ENCODE peak calls at places on chromosome X, in six cellular contexts. One of them, this sample, is unnamed.

GRCh38 chrX:136574548-136574947 is 42.5 kb downstream of the VGLL1 start:
- DNase-seq in HS-5: no peak
- DNase-seq in DMS 273 treated with DMSO at 0.1 percent for 48 hours: no peak
- DNase-seq in stromal cell of bone marrow: no peak
- DNase-seq in midbrain: no peak
- DNase-seq in GDM1: no peak
- DNase-seq in this sample: no peak

GRCh38 chrX:105331244-105331643 is 110.8 kb upstream of the TEX13A start:
- DNase-seq in HS-5: peak; percentile 52
- DNase-seq in DMS 273 treated with DMSO at 0.1 percent for 48 hours: no peak
- DNase-seq in stromal cell of bone marrow: peak; percentile 27
- DNase-seq in midbrain: no peak
- DNase-seq in GDM1: no peak
- DNase-seq in this sample: peak; percentile 75

GRCh38 chrX:2397229-2397628 is 103.5 kb downstream of the DHRSX start:
- DNase-seq in HS-5: no peak
- DNase-seq in DMS 273 treated with DMSO at 0.1 percent for 48 hours: no peak
- DNase-seq in stromal cell of bone marrow: no peak
- DNase-seq in midbrain: no peak
- DNase-seq in GDM1: no peak
- DNase-seq in this sample: no peak

GRCh38 chrX:51568586-51568985 is 50.1 kb downstream of the CENPVL3 start:
- DNase-seq in HS-5: peak; percentile 47
- DNase-seq in DMS 273 treated with DMSO at 0.1 percent for 48 hours: no peak
- DNase-seq in stromal cell of bone marrow: peak; percentile 17
- DNase-seq in midbrain: no peak
- DNase-seq in GDM1: no peak
- DNase-seq in this sample: no peak

GRCh38 chrX:78029663-78030062 is 60.2 kb upstream of the PGAM4 start:
- DNase-seq in HS-5: no peak
- DNase-seq in DMS 273 treated with DMSO at 0.1 percent for 48 hours: no peak
- DNase-seq in stromal cell of bone marrow: peak; percentile 6
- DNase-seq in midbrain: peak; percentile 45
- DNase-seq in GDM1: no peak
- DNase-seq in this sample: peak; percentile 3

GRCh38 chrX:48890296-48890925 is 7.2 kb downstream of the TIMM17B start:
- DNase-seq in HS-5: no peak
- DNase-seq in DMS 273 treated with DMSO at 0.1 percent for 48 hours: no peak
- DNase-seq in stromal cell of bone marrow: no peak
- DNase-seq in midbrain: no peak
- DNase-seq in GDM1: no peak
- DNase-seq in this sample: no peak

GRCh38 chrX:150700107-150700506 is 6.9 kb downstream of the MTMR1 start:
- DNase-seq in HS-5: no peak
- DNase-seq in DMS 273 treated with DMSO at 0.1 percent for 48 hours: no peak
- DNase-seq in stromal cell of bone marrow: no peak
- DNase-seq in midbrain: no peak
- DNase-seq in GDM1: no peak
- DNase-seq in this sample: no peak

GRCh38 chrX:13189380-13189779 is 130.5 kb downstream of the ATXN3L start:
- DNase-seq in HS-5: no peak
- DNase-seq in DMS 273 treated with DMSO at 0.1 percent for 48 hours: no peak
- DNase-seq in stromal cell of bone marrow: no peak
- DNase-seq in midbrain: no peak
- DNase-seq in GDM1: no peak
- DNase-seq in this sample: no peak

GRCh38 chrX:111270339-111270738 is at the start of gene CAPN6:
- DNase-seq in HS-5: no peak
- DNase-seq in DMS 273 treated with DMSO at 0.1 percent for 48 hours: no peak
- DNase-seq in stromal cell of bone marrow: peak; percentile 4
- DNase-seq in midbrain: no peak
- DNase-seq in GDM1: no peak
- DNase-seq in this sample: no peak

GRCh38 chrX:46574337-46574940 is 874 bp downstream of the CHST7 start:
- DNase-seq in HS-5: no peak
- DNase-seq in DMS 273 treated with DMSO at 0.1 percent for 48 hours: no peak
- DNase-seq in stromal cell of bone marrow: no peak
- DNase-seq in midbrain: no peak
- DNase-seq in GDM1: no peak
- DNase-seq in this sample: no peak

GRCh38 chrX:30302957-30303356 is 6.2 kb downstream of the NR0B1 start:
- DNase-seq in HS-5: no peak
- DNase-seq in DMS 273 treated with DMSO at 0.1 percent for 48 hours: no peak
- DNase-seq in stromal cell of bone marrow: no peak
- DNase-seq in midbrain: peak; percentile 17
- DNase-seq in GDM1: no peak
- DNase-seq in this sample: no peak

GRCh38 chrX:45745479-45745878 is 544.8 kb upstream of the DIPK2B start:
- DNase-seq in HS-5: no peak
- DNase-seq in DMS 273 treated with DMSO at 0.1 percent for 48 hours: no peak
- DNase-seq in stromal cell of bone marrow: no peak
- DNase-seq in midbrain: no peak
- DNase-seq in GDM1: no peak
- DNase-seq in this sample: no peak

GRCh38 chrX:119753001-119753400 is 5.4 kb upstream of the SOWAHD start:
- DNase-seq in HS-5: no peak
- DNase-seq in DMS 273 treated with DMSO at 0.1 percent for 48 hours: no peak
- DNase-seq in stromal cell of bone marrow: no peak
- DNase-seq in midbrain: no peak
- DNase-seq in GDM1: no peak
- DNase-seq in this sample: no peak

GRCh38 chrX:152206426-152206825 is 68.0 kb upstream of the MAGEA10 start:
- DNase-seq in HS-5: no peak
- DNase-seq in DMS 273 treated with DMSO at 0.1 percent for 48 hours: no peak
- DNase-seq in stromal cell of bone marrow: no peak
- DNase-seq in midbrain: no peak
- DNase-seq in GDM1: no peak
- DNase-seq in this sample: no peak

GRCh38 chrX:148552775-148553174 is 52.4 kb downstream of the AFF2 start:
- DNase-seq in HS-5: no peak
- DNase-seq in DMS 273 treated with DMSO at 0.1 percent for 48 hours: no peak
- DNase-seq in stromal cell of bone marrow: no peak
- DNase-seq in midbrain: no peak
- DNase-seq in GDM1: no peak
- DNase-seq in this sample: no peak

GRCh38 chrX:48475295-48475694 is 704 bp upstream of the FTSJ1 start:
- DNase-seq in HS-5: no peak
- DNase-seq in DMS 273 treated with DMSO at 0.1 percent for 48 hours: no peak
- DNase-seq in stromal cell of bone marrow: no peak
- DNase-seq in midbrain: no peak
- DNase-seq in GDM1: no peak
- DNase-seq in this sample: no peak

GRCh38 chrX:23694606-23695005 is 27.3 kb downstream of the PRDX4 start:
- DNase-seq in HS-5: peak; percentile 4
- DNase-seq in DMS 273 treated with DMSO at 0.1 percent for 48 hours: no peak
- DNase-seq in stromal cell of bone marrow: peak; percentile 30
- DNase-seq in midbrain: peak; percentile 55
- DNase-seq in GDM1: peak; percentile 3
- DNase-seq in this sample: peak; percentile 41

GRCh38 chrX:137052641-137053235 is 18.9 kb upstream of the GPR101 start:
- DNase-seq in HS-5: no peak
- DNase-seq in DMS 273 treated with DMSO at 0.1 percent for 48 hours: no peak
- DNase-seq in stromal cell of bone marrow: no peak
- DNase-seq in midbrain: no peak
- DNase-seq in GDM1: no peak
- DNase-seq in this sample: no peak

This sample was measured in astrocyte of the cerebellum.